ENCODE peak calls at places on chromosomes 4 and X, in five cellular contexts. T is fibroblast of lung, P is IMR-90, C is tibial nerve, F is heart left ventricle. Y is an unnamed sample. For H3K4me1, the result is how much of the 10 kb centered on the place peaks cover.

GRCh38 chr4:174848596-174848995 is 19.5 kb upstream of the GLRA3 start:
- DNase-seq in P (no peak), C (no peak), T (no peak), F (no peak), Y (no peak)

GRCh38 chr4:156971623-156972369 is at the start of gene PDGFC:
- DNase-seq in P (peak), T (peak), C (peak), F (peak), Y (peak)

GRCh38 chrX:150897371-150898319 is 823 bp downstream of the CD99L2 start:
- DNase-seq in P (no peak), T (peak), C (no peak), F (no peak), Y (no peak)

GRCh38 chrX:25548806-25549205 is 533.0 kb upstream of the ARX start:
- DNase-seq in C (no peak), F (no peak), T (no peak), P (peak), Y (no peak)

GRCh38 chr4:59412739-59413138 is 1787.4 kb upstream of the ADGRL3 start:
- DNase-seq in F (no peak), C (no peak), P (no peak), T (no peak), Y (no peak)

GRCh38 chrX:47817421-47817820 is 19.3 kb upstream of the ZNF81 start:
- DNase-seq in F (no peak), C (no peak), P (no peak), T (no peak), Y (no peak)

GRCh38 chrX:9785944-9786741 is at the start of gene SHROOM2:
- DNase-seq in T (no peak), C (no peak), F (no peak), P (no peak), Y (no peak)

GRCh38 chr4:22410645-22411247 is 105.1 kb downstream of the ADGRA3 start:
- DNase-seq in C (no peak), P (peak), F (no peak), T (no peak), Y (no peak)

GRCh38 chrX:103628386-103629290 is at the start of gene TCEAL1:
- DNase-seq in C (peak), P (peak), F (peak), T (peak), Y (peak)

GRCh38 chrX:45497290-45497689 is 296.6 kb upstream of the DIPK2B start:
- DNase-seq in C (no peak), F (no peak), P (peak), T (peak), Y (no peak)

GRCh38 chrX:9687899-9688298 is 77.7 kb downstream of the GPR143 start:
- DNase-seq in T (no peak), P (no peak), C (no peak), F (no peak), Y (no peak)

GRCh38 chr4:147480502-147480890 is 401 bp upstream of the EDNRA start:
- DNase-seq in F (no peak), C (no peak), T (no peak), P (no peak), Y (no peak)

GRCh38 chr4:68271851-68272756 is 26.6 kb upstream of the TMPRSS11B start:
- DNase-seq in F (no peak), T (peak), P (peak), C (peak), Y (no peak)

DNA sequence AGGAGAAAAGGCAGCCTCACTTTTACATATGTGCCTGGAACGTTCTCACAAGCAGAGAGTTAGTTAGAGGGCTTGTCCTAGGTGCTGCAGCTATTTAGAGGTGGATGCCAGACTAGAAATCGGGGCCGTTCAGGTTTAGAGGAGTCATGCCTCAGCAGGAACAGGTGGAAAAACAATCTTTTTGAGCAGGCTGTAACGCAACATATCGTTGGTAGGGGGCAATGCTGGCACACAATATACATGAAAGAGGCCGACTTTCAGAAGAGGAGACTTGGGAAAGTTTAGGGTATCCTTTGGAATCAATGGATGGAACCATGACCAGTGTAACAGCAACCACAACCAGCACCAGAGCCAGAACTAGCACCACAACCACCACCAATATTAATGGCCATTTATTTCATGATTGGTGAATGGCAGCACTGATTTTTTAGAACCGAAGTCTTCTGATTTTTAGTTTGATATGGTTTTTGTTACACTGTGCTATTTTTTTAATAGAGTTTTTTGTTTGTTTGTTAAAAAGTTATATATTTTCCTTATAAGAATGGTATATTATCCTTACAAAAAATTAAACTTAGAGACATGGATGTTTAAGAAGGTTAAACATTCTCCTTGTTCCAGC is 14.9 kb upstream of the PAQR3 start:
- DNase-seq in T (no peak), C (peak), P (no peak), F (no peak), Y (no peak)
- TF ChIP-seq CTCF in T (peak), C (peak), P (peak), F (no peak), Y (peak)

DNA sequence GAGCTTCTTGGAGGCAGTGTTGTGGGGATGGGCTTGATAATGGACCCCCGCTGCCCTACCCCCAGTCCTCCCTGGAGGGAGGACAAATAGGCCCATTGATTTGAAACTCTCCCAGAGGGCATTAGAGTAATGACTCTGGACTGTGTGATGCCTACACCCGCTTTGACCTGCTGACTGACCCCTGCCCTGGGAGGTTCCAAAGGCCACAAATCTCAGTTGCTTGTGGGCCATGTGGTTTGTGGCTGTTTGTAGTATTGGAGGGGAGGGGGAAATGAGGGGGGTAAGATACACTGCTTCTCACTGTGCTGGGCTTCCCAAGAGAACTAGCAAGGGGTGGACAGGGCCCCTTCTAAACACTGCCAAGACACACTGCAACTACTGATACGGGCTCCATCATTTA is 27.6 kb upstream of the BCORL1 start:
- DNase-seq in F (no peak), T (no peak), C (no peak), P (no peak), Y (no peak)
- H3K4me1 ChIP-seq in F (under half), T (under half), C (under half), P (under half), Y (under half)

GRCh38 chr4:40619600-40619999 is 10.1 kb downstream of the RBM47 start:
- DNase-seq in F (no peak), P (no peak), T (no peak), C (no peak), Y (no peak)
- H3K27ac ChIP-seq in F (no peak), P (no peak), T (no peak), C (no peak), Y (no peak)

GRCh38 chr4:8645753-8646124 is 53.2 kb downstream of the CPZ start:
- DNase-seq in C (no peak), F (no peak), P (no peak), T (no peak), Y (no peak)
- TF ChIP-seq CTCF in C (no peak), F (no peak), P (no peak), T (no peak), Y (no peak)

DNA sequence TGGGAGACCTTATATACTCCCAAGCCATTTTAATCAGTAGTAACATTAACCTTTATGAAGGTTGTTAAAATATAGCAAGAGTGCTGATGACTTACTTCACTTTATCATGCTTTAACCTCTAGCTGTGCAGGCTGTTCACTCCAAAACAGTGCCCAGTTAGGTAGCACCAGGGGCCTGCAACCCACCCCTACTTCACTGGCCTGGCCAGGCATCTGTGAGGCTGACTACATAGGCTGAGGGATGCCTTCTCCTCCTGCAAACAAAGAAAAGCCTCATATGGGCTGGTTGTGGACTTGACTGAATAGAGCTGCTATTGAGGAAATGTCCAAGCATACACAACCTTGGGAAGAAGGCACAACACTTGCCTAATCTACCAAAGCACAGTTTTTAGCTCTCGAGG is 172.8 kb downstream of the SHROOM3 start:
- DNase-seq in T (no peak), C (no peak), P (no peak), F (no peak), Y (no peak)
- H3K4me1 ChIP-seq in T (under half), C (under half), P (under half), F (under half), Y (under half)

DNA sequence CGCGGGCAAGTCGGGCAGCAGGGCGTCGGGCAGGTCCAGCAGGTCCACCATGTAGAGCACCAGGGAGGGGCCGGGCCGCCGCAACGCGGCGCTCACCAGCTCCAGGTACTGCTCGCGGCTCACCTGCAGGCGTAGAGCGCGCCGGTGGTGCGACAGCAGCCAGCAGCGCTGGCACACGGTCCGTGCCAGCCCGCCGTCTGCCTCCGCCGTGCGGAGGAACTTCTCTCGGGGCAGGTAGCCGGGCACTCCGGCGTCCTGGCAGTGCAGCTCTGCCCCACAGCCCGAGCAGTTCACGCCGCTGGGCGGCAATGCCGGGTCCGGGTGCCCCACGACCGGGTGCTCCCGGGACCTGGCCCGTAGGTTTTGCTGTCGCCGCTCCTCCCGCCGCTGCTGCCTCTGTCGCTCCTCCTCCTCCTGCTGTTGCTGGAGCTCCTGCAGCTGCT is 507 bp downstream of the NOA1 start:
- DNase-seq in F (no peak), P (no peak), T (no peak), C (no peak), Y (no peak)
- H3K27ac ChIP-seq in F (peak), P (peak), T (peak), C (peak), Y (peak)